ENCODE peak calls at places on chromosomes 16 and 17, in four cellular contexts. R, G, D and A are unnamed samples.
A peak's percentile ranks its signal among the peaks of the same experiment; 100 is the strongest.

GRCh38 chr17:28788100-28788499 is 44.3 kb downstream of the TRAF4 start:
- DNase-seq in R (no peak), G (no peak), D (no peak), A (no peak)

GRCh38 chr16:11964761-11965539 is at the start of gene TNFRSF17:
- DNase-seq in R (peak; percentile 94), G (no peak), D (no peak), A (no peak)

GRCh38 chr17:35560703-35561102 is at the start of gene SLFN14:
- DNase-seq in R (no peak), G (peak; percentile 93), D (no peak), A (no peak)

GRCh38 chr17:47205419-47205963 is 3.7 kb upstream of the MYL4 start:
- DNase-seq in R (peak; percentile 78), G (no peak), D (no peak), A (no peak)

GRCh38 chr17:68437979-68438877 is 19.1 kb downstream of the WIPI1 start:
- DNase-seq in R (no peak), G (peak; percentile 77), D (no peak), A (no peak)

GRCh38 chr17:66518677-66519076 is 216.3 kb downstream of the PRKCA start:
- DNase-seq in R (no peak), G (no peak), D (no peak), A (no peak)

GRCh38 chr17:50799582-50799981 is 32.3 kb upstream of the ANKRD40CL start:
- DNase-seq in R (no peak), G (no peak), D (no peak), A (no peak)

GRCh38 chr17:31373150-31374082 is 18.1 kb upstream of the RAB11FIP4 start:
- DNase-seq in R (peak; percentile 31), G (peak; percentile 35), D (no peak), A (no peak)

GRCh38 chr17:63476857-63477470 is at the start of gene ACE:
- DNase-seq in R (no peak), G (peak; percentile 69), D (no peak), A (peak; percentile 70)

GRCh38 chr17:34645636-34646035 is 66.3 kb downstream of the TMEM132E start:
- DNase-seq in R (no peak), G (no peak), D (no peak), A (no peak)

GRCh38 chr16:50390914-50391700 is 22.3 kb upstream of the BRD7 start:
- DNase-seq in R (no peak), G (no peak), D (no peak), A (no peak)

GRCh38 chr17:63820963-63821561 is 6.2 kb upstream of the PSMC5 start:
- DNase-seq in R (no peak), G (no peak), D (no peak), A (no peak)

GRCh38 chr17:83175551-83176271 is 96.3 kb downstream of the METRNL start:
- DNase-seq in R (no peak), G (no peak), D (no peak), A (no peak)

GRCh38 chr17:58741121-58741625 is 14.5 kb upstream of the PPM1E start:
- DNase-seq in R (no peak), G (no peak), D (no peak), A (no peak)

GRCh38 chr17:70098030-70098429 is 23.0 kb downstream of the KCNJ16 start:
- DNase-seq in R (no peak), G (no peak), D (no peak), A (no peak)

GRCh38 chr16:30901201-30902069 is 5.0 kb downstream of the CTF1 start:
- DNase-seq in R (no peak), G (no peak), D (peak; percentile 25), A (no peak)

GRCh38 chr16:17457997-17458396 is 12.8 kb downstream of the XYLT1 start:
- DNase-seq in R (no peak), G (no peak), D (no peak), A (no peak)

GRCh38 chr17:31499771-31500554 is 108.5 kb downstream of the RAB11FIP4 start:
- DNase-seq in R (no peak), G (no peak), D (no peak), A (no peak)

GRCh38 chr17:45651145-45651713 is 132.9 kb upstream of the CRHR1 start:
- DNase-seq in R (no peak), G (no peak), D (no peak), A (no peak)

GRCh38 chr16:30728904-30729672 is 19.1 kb upstream of the PHKG2 start:
- DNase-seq in R (no peak), G (no peak), D (no peak), A (no peak)

GRCh38 chr17:55635253-55635766 is 87.4 kb downstream of the TMEM100 start:
- DNase-seq in R (no peak), G (no peak), D (no peak), A (no peak)

GRCh38 chr16:54928421-54929089 is 2.1 kb upstream of the IRX5 start:
- DNase-seq in R (no peak), G (peak; percentile 73), D (peak; percentile 69), A (no peak)

GRCh38 chr17:44757918-44758413 is 822 bp upstream of the ADAM11 start:
- DNase-seq in R (no peak), G (no peak), D (no peak), A (no peak)

GRCh38 chr17:63830278-63830677 is 2.8 kb upstream of the FTSJ3 start:
- DNase-seq in R (no peak), G (no peak), D (no peak), A (no peak)

DNA sequence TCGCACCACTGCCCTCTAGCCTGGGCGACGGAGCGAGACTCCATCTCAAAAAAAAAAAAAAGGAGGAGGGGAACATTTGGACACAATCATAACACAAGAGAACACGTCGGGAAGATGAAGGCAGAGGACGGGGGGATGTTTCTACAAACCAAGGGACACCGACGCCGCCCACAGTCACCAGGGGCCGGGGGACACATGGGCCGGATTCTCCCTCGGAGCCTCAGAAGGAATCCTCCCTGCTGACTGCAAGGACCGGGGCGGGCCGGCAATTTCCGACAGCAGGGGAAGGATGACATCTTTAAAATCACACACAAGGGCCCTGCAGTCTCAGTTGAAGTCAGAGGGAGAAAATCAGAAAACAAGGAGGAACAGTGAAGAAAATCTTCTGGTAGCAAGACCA is 8.1 kb upstream of the CHMP6 start:
- DNase-seq in R (no peak), G (no peak), D (no peak), A (no peak)
- TF ChIP-seq SPI1 in R (no peak), G (no peak), D (no peak), A (no peak)

GRCh38 chr16:88448461-88449266 is 4.4 kb upstream of the ZFPM1 start:
- DNase-seq in R (no peak), G (no peak), D (no peak), A (no peak)

GRCh38 chr16:88446061-88446460 is 7.0 kb upstream of the ZFPM1 start:
- DNase-seq in R (no peak), G (no peak), D (no peak), A (no peak)

GRCh38 chr16:88449267-88449561 is 3.9 kb upstream of the ZFPM1 start:
- DNase-seq in R (no peak), G (no peak), D (no peak), A (no peak)

GRCh38 chr16:88446736-88447135 is 6.3 kb upstream of the ZFPM1 start:
- DNase-seq in R (no peak), G (no peak), D (no peak), A (no peak)

DNA sequence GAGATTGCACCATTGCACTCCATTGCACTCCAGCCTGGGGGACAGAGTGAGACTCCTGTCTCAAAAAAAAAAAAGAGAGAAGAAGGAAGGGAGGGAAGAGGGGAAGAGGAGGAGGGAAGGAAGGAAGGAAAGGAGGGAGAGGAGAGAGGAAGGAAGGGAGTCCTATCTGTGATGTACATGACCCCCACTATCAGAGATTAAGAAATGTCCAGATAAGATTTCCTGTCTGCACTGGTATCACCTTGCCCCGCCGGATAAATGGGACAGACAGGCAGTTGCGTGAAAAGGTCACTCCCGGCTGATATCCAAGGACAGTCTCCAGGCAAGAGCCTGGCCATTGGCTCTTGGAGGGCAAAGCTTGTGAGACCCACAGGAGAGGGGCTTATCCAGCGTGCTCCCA is 5.2 kb upstream of the ZFPM1 start:
- DNase-seq in R (no peak), G (no peak), D (no peak), A (no peak)
- TF ChIP-seq SPI1 in R (no peak), G (no peak), D (no peak), A (no peak)

DNA sequence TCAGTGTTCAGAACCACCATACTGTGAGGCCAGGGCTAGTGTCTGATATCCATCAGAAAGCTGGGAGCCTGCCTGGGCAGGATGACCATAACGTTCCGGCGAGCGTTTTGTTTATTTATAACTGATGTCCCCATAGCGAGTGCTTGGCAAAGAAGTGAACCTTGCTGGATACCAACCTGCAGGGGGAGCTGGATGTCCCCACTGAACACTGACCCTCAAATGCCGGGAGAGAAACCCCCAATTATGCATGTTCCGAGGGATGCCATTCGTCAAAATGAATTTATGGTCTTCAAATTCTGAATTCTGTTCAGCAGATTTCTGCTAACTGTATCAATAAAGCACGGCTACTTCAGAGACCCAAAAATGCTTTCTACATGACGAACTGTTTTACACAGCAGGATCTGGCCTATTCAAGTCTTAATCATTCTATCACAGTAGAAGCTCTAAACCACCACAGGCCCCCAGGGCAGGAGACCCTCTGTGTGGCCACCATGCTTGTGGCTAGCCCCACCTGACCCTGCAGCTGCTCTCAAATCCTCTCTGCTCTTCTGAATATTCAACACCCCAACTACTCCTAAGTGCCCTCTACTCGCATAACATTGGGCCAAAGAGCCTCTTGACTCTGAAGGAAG is 15.2 kb downstream of the MED24 start:
- DNase-seq in R (no peak), G (no peak), D (no peak), A (no peak)
- TF ChIP-seq SPI1 in R (no peak), G (no peak), D (no peak), A (no peak)

GRCh38 chr17:75869282-75870141 is 8.9 kb downstream of the TRIM47 start:
- DNase-seq in R (no peak), G (no peak), D (no peak), A (no peak)

GRCh38 chr17:75861927-75862317 is 6.8 kb upstream of the WBP2 start:
- DNase-seq in R (no peak), G (no peak), D (no peak), A (no peak)

DNA sequence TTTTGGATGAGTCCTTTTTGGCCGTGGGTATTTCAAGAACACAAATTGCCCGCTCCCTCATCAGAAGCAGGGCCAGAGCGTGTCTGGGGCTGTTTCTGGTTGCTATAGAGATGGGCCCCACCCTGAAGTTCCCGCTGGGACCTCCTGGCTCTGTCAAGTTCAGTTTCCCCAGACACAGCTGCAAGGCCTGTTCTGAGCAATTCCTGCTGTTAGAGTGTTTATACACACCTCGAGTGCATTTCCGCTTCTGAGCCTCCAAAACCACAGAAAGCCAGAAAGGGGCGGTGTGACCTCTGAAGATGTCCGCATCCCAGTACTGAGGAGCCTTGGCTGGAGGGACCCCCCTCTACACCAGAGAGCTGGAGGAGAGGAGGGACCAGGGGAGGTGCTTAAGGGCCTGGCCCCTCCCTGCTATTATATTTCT is 9.3 kb upstream of the WBP2 start:
- DNase-seq in R (peak; percentile 77), G (peak; percentile 49), D (no peak), A (peak; percentile 80)
- TF ChIP-seq SPI1 in R (peak; percentile 41), G (peak; percentile 26), D (peak; percentile 57), A (peak; percentile 65)

GRCh38 chr17:80908776-80909175 is 82.9 kb upstream of the CHMP6 start:
- DNase-seq in R (no peak), G (no peak), D (no peak), A (no peak)
- TF ChIP-seq SPI1 in R (no peak), G (no peak), D (no peak), A (no peak)

GRCh38 chr16:57226701-57227621 is 18.1 kb upstream of the ARL2BP start:
- DNase-seq in R (no peak), G (no peak), D (no peak), A (no peak)
- TF ChIP-seq SPI1 in R (no peak), G (no peak), D (no peak), A (no peak)

GRCh38 chr16:981695-982151 is at the start of gene SOX8:
- DNase-seq in R (no peak), G (no peak), D (no peak), A (no peak)
- TF ChIP-seq SPI1 in R (no peak), G (no peak), D (no peak), A (no peak)

GRCh38 chr17:48439875-48440505 is 10.0 kb upstream of the SKAP1 start:
- DNase-seq in R (no peak), G (peak; percentile 56), D (no peak), A (no peak)
- TF ChIP-seq SPI1 in R (no peak), G (no peak), D (no peak), A (peak; percentile 11)